ENCODE peak calls at places on chromosomes 3 and 15, in nine cellular contexts. One of them, this sample, is unnamed.

GRCh38 chr15:57509121-57509520 is 82.6 kb upstream of the MYZAP start:
- DNase-seq in occipital lobe: no peak
- DNase-seq in putamen: no peak
- DNase-seq in A172: no peak
- DNase-seq in lung microvascular endothelial cell: peak
- DNase-seq in colonic mucosa: no peak
- DNase-seq in stomach: no peak
- DNase-seq in EL: no peak
- DNase-seq in HFFc6: no peak
- DNase-seq in this sample: no peak

GRCh38 chr15:38271895-38272294 is 19.3 kb downstream of the SPRED1 start:
- DNase-seq in HFFc6: no peak
- DNase-seq in lung microvascular endothelial cell: no peak
- DNase-seq in A172: no peak
- DNase-seq in colonic mucosa: no peak
- DNase-seq in EL: no peak
- DNase-seq in occipital lobe: no peak
- DNase-seq in stomach: no peak
- DNase-seq in putamen: no peak
- DNase-seq in this sample: no peak

GRCh38 chr15:69853572-69853971 is 244.1 kb downstream of the TLE3 start:
- DNase-seq in lung microvascular endothelial cell: no peak
- DNase-seq in EL: peak
- DNase-seq in stomach: no peak
- DNase-seq in HFFc6: peak
- DNase-seq in colonic mucosa: no peak
- DNase-seq in putamen: no peak
- DNase-seq in A172: peak
- DNase-seq in occipital lobe: no peak
- DNase-seq in this sample: peak

GRCh38 chr3:66456711-66457173 is 44.1 kb downstream of the LRIG1 start:
- DNase-seq in putamen: peak
- DNase-seq in stomach: no peak
- DNase-seq in lung microvascular endothelial cell: no peak
- DNase-seq in EL: no peak
- DNase-seq in occipital lobe: no peak
- DNase-seq in colonic mucosa: no peak
- DNase-seq in HFFc6: no peak
- DNase-seq in A172: no peak
- DNase-seq in this sample: no peak

GRCh38 chr3:15273214-15273613 is 59.2 kb downstream of the SH3BP5 start:
- DNase-seq in colonic mucosa: no peak
- DNase-seq in HFFc6: no peak
- DNase-seq in stomach: no peak
- DNase-seq in EL: no peak
- DNase-seq in lung microvascular endothelial cell: no peak
- DNase-seq in occipital lobe: no peak
- DNase-seq in putamen: no peak
- DNase-seq in A172: no peak
- DNase-seq in this sample: no peak

GRCh38 chr15:45407786-45408185 is 29.4 kb upstream of the GATM start:
- DNase-seq in HFFc6: no peak
- DNase-seq in EL: no peak
- DNase-seq in putamen: no peak
- DNase-seq in A172: no peak
- DNase-seq in occipital lobe: no peak
- DNase-seq in stomach: no peak
- DNase-seq in lung microvascular endothelial cell: no peak
- DNase-seq in colonic mucosa: no peak
- DNase-seq in this sample: no peak

GRCh38 chr3:8769088-8769822 is at the start of gene OXTR:
- DNase-seq in putamen: peak
- DNase-seq in A172: peak
- DNase-seq in colonic mucosa: peak
- DNase-seq in EL: peak
- DNase-seq in stomach: peak
- DNase-seq in HFFc6: peak
- DNase-seq in occipital lobe: peak
- DNase-seq in lung microvascular endothelial cell: peak
- DNase-seq in this sample: peak

GRCh38 chr15:57153140-57153539 is 223.2 kb upstream of the CGNL1 start:
- DNase-seq in putamen: no peak
- DNase-seq in HFFc6: no peak
- DNase-seq in stomach: no peak
- DNase-seq in A172: peak
- DNase-seq in occipital lobe: no peak
- DNase-seq in colonic mucosa: no peak
- DNase-seq in EL: peak
- DNase-seq in lung microvascular endothelial cell: peak
- DNase-seq in this sample: peak

GRCh38 chr3:127037021-127037400 is 54.1 kb downstream of the PLXNA1 start:
- DNase-seq in HFFc6: no peak
- DNase-seq in putamen: no peak
- DNase-seq in occipital lobe: no peak
- DNase-seq in colonic mucosa: no peak
- DNase-seq in A172: no peak
- DNase-seq in lung microvascular endothelial cell: no peak
- DNase-seq in EL: no peak
- DNase-seq in stomach: no peak
- DNase-seq in this sample: no peak

GRCh38 chr3:128329491-128330300 is 137.0 kb downstream of the DNAJB8 start:
- DNase-seq in lung microvascular endothelial cell: peak
- DNase-seq in occipital lobe: no peak
- DNase-seq in A172: no peak
- DNase-seq in colonic mucosa: no peak
- DNase-seq in EL: no peak
- DNase-seq in HFFc6: no peak
- DNase-seq in stomach: no peak
- DNase-seq in putamen: no peak
- DNase-seq in this sample: no peak